ENCODE peak calls at places on chromosome 19, in eight cellular contexts. F is AG04450; S is M059J; Q is activated CD8-positive, alpha-beta memory T cell treated with anti-CD3 and anti-CD28 coated beads for 4 hours; B is transverse colon; E is stimulated activated CD8-positive, alpha-beta memory T cell treated with anti-CD3 and anti-CD28 coated beads, Interleukin-15, amount 100 ng/mL, for 1 hour; T is pancreas; D is GM03348. O is an unnamed sample.

GRCh38 chr19:13011653-13012389 is 16.5 kb downstream of the NFIX start:
- DNase-seq in F (no peak), S (no peak), Q (no peak), B (no peak), E (no peak), T (no peak), D (no peak), O (no peak)

GRCh38 chr19:38685666-38686529 is 38.4 kb downstream of the ACTN4 start:
- DNase-seq in F (no peak), S (peak; percentile 81), Q (no peak), B (no peak), E (no peak), T (no peak), D (peak; percentile 44), O (peak; percentile 92)

GRCh38 chr19:14542721-14543328 is 13.4 kb downstream of the TECR start:
- DNase-seq in F (no peak), S (no peak), Q (no peak), B (no peak), E (no peak), T (no peak), D (peak; percentile 44), O (peak; percentile 30)

GRCh38 chr19:52946322-52947310 is 16.1 kb downstream of the ZNF816 start:
- DNase-seq in F (no peak), S (no peak), Q (no peak), B (peak; percentile 73), E (no peak), T (peak; percentile 81), D (peak; percentile 13), O (peak; percentile 15)

GRCh38 chr19:1237754-1238372 is at the start of gene CBARP:
- DNase-seq in F (no peak), S (peak; percentile 28), Q (no peak), B (no peak), E (no peak), T (no peak), D (peak; percentile 82), O (no peak)

GRCh38 chr19:13153627-13154240 is 3.5 kb downstream of the IER2 start:
- DNase-seq in F (no peak), S (peak; percentile 49), Q (no peak), B (peak; percentile 47), E (no peak), T (peak; percentile 55), D (no peak), O (no peak)

GRCh38 chr19:7515471-7516226 is at the start of gene ZNF358:
- DNase-seq in F (no peak), S (peak; percentile 69), Q (no peak), B (peak; percentile 86), E (no peak), T (peak; percentile 61), D (peak; percentile 95), O (peak; percentile 44)

GRCh38 chr19:8569066-8569761 is 8.0 kb downstream of the MYO1F start:
- DNase-seq in F (peak; percentile 90), S (peak; percentile 95), Q (peak; percentile 61), B (peak; percentile 62), E (peak; percentile 47), T (no peak), D (peak; percentile 93), O (no peak)

GRCh38 chr19:2330632-2331284 is 2.3 kb downstream of the SPPL2B start:
- DNase-seq in F (no peak), S (no peak), Q (no peak), B (peak; percentile 93), E (no peak), T (peak; percentile 79), D (no peak), O (no peak)

GRCh38 chr19:46076951-46077814 is 36.4 kb upstream of the IGFL4 start:
- DNase-seq in F (peak; percentile 56), S (peak; percentile 80), Q (no peak), B (peak; percentile 57), E (no peak), T (peak; percentile 41), D (peak; percentile 90), O (peak; percentile 82)

GRCh38 chr19:6730153-6730804 is 7.1 kb downstream of the GPR108 start:
- DNase-seq in F (no peak), S (no peak), Q (no peak), B (peak; percentile 94), E (no peak), T (peak; percentile 84), D (no peak), O (no peak)

GRCh38 chr19:15354557-15355296 is 22.4 kb upstream of the BRD4 start:
- DNase-seq in F (no peak), S (no peak), Q (no peak), B (no peak), E (no peak), T (no peak), D (no peak), O (no peak)

GRCh38 chr19:293436-294110 is 2.4 kb upstream of the PLPP2 start:
- DNase-seq in F (no peak), S (no peak), Q (no peak), B (no peak), E (no peak), T (no peak), D (no peak), O (no peak)

GRCh38 chr19:45477713-45478453 is 10.1 kb downstream of the FOSB start:
- DNase-seq in F (no peak), S (no peak), Q (no peak), B (no peak), E (no peak), T (no peak), D (no peak), O (no peak)

GRCh38 chr19:2722541-2723344 is 1.6 kb upstream of the DIRAS1 start:
- DNase-seq in F (no peak), S (peak; percentile 86), Q (no peak), B (peak; percentile 35), E (no peak), T (no peak), D (peak; percentile 96), O (no peak)